ENCODE peak calls at places on chromosome 4, in ten cellular contexts. N is esophagus muscularis mucosa; H is hippocampal formation; F is H54; J is RPMI8226; B is RWPE1; O is H7; T is pancreas; P is central memory CD4-positive, alpha-beta T cell; C is hepatic stellate cell. Y is an unnamed sample.

GRCh38 chr4:111641813-111642579 is 503.3 kb upstream of the FAM241A start:
- DNase-seq in N (no peak), H (peak), F (no peak), J (peak), B (peak), O (peak), T (peak), P (no peak), C (peak), Y (peak)

GRCh38 chr4:1345905-1346780 is 865 bp upstream of the UVSSA start:
- DNase-seq in N (no peak), H (no peak), F (peak), J (peak), B (peak), O (peak), T (peak), P (peak), C (peak), Y (peak)

GRCh38 chr4:70269674-70270073 is 27.3 kb downstream of the CSN3 start:
- DNase-seq in N (no peak), H (no peak), F (no peak), J (no peak), B (no peak), O (peak), T (no peak), P (no peak), C (no peak), Y (peak)

GRCh38 chr4:148787831-148788477 is 345.7 kb upstream of the NR3C2 start:
- DNase-seq in N (no peak), H (no peak), F (no peak), J (no peak), B (no peak), O (no peak), T (no peak), P (no peak), C (no peak), Y (no peak)

GRCh38 chr4:98838977-98839618 is 89.8 kb downstream of the EIF4E start:
- DNase-seq in N (peak), H (no peak), F (peak), J (no peak), B (no peak), O (no peak), T (no peak), P (no peak), C (peak), Y (peak)

GRCh38 chr4:147874109-147874508 is 142.2 kb downstream of the ARHGAP10 start:
- DNase-seq in N (no peak), H (no peak), F (no peak), J (no peak), B (no peak), O (no peak), T (no peak), P (no peak), C (no peak), Y (no peak)

GRCh38 chr4:1323635-1324442 is 23.2 kb upstream of the UVSSA start:
- DNase-seq in N (no peak), H (no peak), F (peak), J (no peak), B (peak), O (no peak), T (no peak), P (no peak), C (peak), Y (peak)

GRCh38 chr4:129446074-129446473 is 350.1 kb downstream of the C4orf33 start:
- DNase-seq in N (no peak), H (no peak), F (no peak), J (no peak), B (peak), O (no peak), T (no peak), P (no peak), C (no peak), Y (peak)

GRCh38 chr4:143400082-143400481 is 63.4 kb downstream of the GAB1 start:
- DNase-seq in N (no peak), H (no peak), F (no peak), J (no peak), B (no peak), O (no peak), T (no peak), P (no peak), C (no peak), Y (no peak)

GRCh38 chr4:188822698-188823097 is 683.5 kb downstream of the TRIML1 start:
- DNase-seq in N (no peak), H (no peak), F (peak), J (no peak), B (peak), O (peak), T (no peak), P (no peak), C (no peak), Y (no peak)

GRCh38 chr4:55214172-55214571 is 88.8 kb upstream of the KDR start:
- DNase-seq in N (no peak), H (no peak), F (no peak), J (no peak), B (peak), O (no peak), T (no peak), P (no peak), C (no peak), Y (peak)

GRCh38 chr4:109301691-109302365 is 630 bp downstream of the COL25A1 start:
- DNase-seq in N (no peak), H (no peak), F (no peak), J (no peak), B (no peak), O (peak), T (no peak), P (peak), C (no peak), Y (no peak)

GRCh38 chr4:101366331-101366730 is 19.0 kb upstream of the PPP3CA start:
- DNase-seq in N (no peak), H (no peak), F (no peak), J (no peak), B (no peak), O (no peak), T (no peak), P (no peak), C (no peak), Y (peak)

GRCh38 chr4:16206848-16207247 is 19.4 kb downstream of the TAPT1 start:
- DNase-seq in N (no peak), H (no peak), F (no peak), J (no peak), B (no peak), O (no peak), T (no peak), P (no peak), C (no peak), Y (no peak)

GRCh38 chr4:10765386-10765785 is 80.8 kb upstream of the CLNK start:
- DNase-seq in N (no peak), H (no peak), F (no peak), J (no peak), B (no peak), O (no peak), T (no peak), P (no peak), C (no peak), Y (no peak)

GRCh38 chr4:1451106-1451751 is 45.0 kb upstream of the NKX1-1 start:
- DNase-seq in N (no peak), H (no peak), F (no peak), J (no peak), B (no peak), O (no peak), T (no peak), P (no peak), C (no peak), Y (no peak)

GRCh38 chr4:3115637-3116300 is 41.3 kb downstream of the HTT start:
- DNase-seq in N (no peak), H (no peak), F (no peak), J (no peak), B (no peak), O (no peak), T (no peak), P (no peak), C (no peak), Y (peak)

GRCh38 chr4:116705466-116705865 is 379.9 kb downstream of the TRAM1L1 start:
- DNase-seq in N (no peak), H (no peak), F (no peak), J (no peak), B (no peak), O (peak), T (no peak), P (no peak), C (no peak), Y (no peak)

GRCh38 chr4:147526272-147526654 is 45.4 kb downstream of the EDNRA start:
- DNase-seq in N (no peak), H (no peak), F (no peak), J (no peak), B (no peak), O (peak), T (no peak), P (no peak), C (no peak), Y (no peak)

GRCh38 chr4:28354874-28355273 is 1494.2 kb downstream of the STIM2 start:
- DNase-seq in N (no peak), H (no peak), F (no peak), J (no peak), B (no peak), O (no peak), T (no peak), P (no peak), C (no peak), Y (no peak)

GRCh38 chr4:151537726-151538125 is 128.8 kb downstream of the FHIP1A start:
- DNase-seq in N (no peak), H (no peak), F (no peak), J (no peak), B (no peak), O (no peak), T (no peak), P (no peak), C (no peak), Y (peak)

GRCh38 chr4:88033309-88033708 is 25.9 kb downstream of the PKD2 start:
- DNase-seq in N (no peak), H (no peak), F (no peak), J (peak), B (peak), O (peak), T (peak), P (peak), C (peak), Y (peak)

GRCh38 chr4:53963336-53963735 is 101.1 kb downstream of the CHIC2 start:
- DNase-seq in N (peak), H (no peak), F (no peak), J (no peak), B (no peak), O (no peak), T (no peak), P (no peak), C (no peak), Y (no peak)

Y was measured in iris pigment epithelial cell.